ENCODE peak calls at places on chromosomes 13 and 19, in nine cellular contexts. D is suprapubic skin, B is GM23338, Z is cardiac fibroblast, A is OCI-LY7, C is adrenal gland, I is HFF-Myc, S is mesothelial cell of epicardium, F is foreskin keratinocyte. W is an unnamed sample.

GRCh38 chr13:89749888-89750287 is 1597.6 kb upstream of the MIR17HG start:
- DNase-seq in F (peak), B (no peak), I (no peak), D (no peak), A (no peak), S (no peak), Z (no peak), C (no peak), W (no peak)

GRCh38 chr13:36858285-36858684 is 39.3 kb downstream of the RFXAP start:
- DNase-seq in Z (peak), B (peak), A (peak), D (no peak), F (no peak), S (no peak), I (peak), C (no peak), W (no peak)

GRCh38 chr19:1214862-1215731 is 9.5 kb downstream of the STK11 start:
- DNase-seq in C (peak), F (no peak), B (no peak), S (no peak), A (no peak), D (no peak), Z (no peak), I (no peak), W (no peak)

GRCh38 chr13:68170961-68171360 is 940.8 kb upstream of the PCDH9 start:
- DNase-seq in S (no peak), D (no peak), C (no peak), F (no peak), B (no peak), Z (no peak), A (no peak), I (no peak), W (no peak)

GRCh38 chr19:19217110-19217509 is 5.4 kb downstream of the NCAN start:
- DNase-seq in B (peak), A (peak), Z (peak), S (no peak), D (no peak), F (no peak), C (no peak), I (no peak), W (no peak)

GRCh38 chr13:28659611-28659970 is 661 bp downstream of the POMP start:
- DNase-seq in A (no peak), I (no peak), D (no peak), F (peak), C (no peak), S (no peak), B (no peak), Z (peak), W (no peak)

GRCh38 chr13:33612641-33613638 is 205.0 kb upstream of the RFC3 start:
- DNase-seq in S (no peak), D (no peak), Z (no peak), A (no peak), B (no peak), I (no peak), F (no peak), C (no peak), W (no peak)

GRCh38 chr19:18908917-18909619 is 10.1 kb downstream of the COPE start:
- DNase-seq in D (no peak), F (no peak), C (peak), I (no peak), S (no peak), Z (no peak), A (no peak), B (no peak), W (no peak)

GRCh38 chr19:9847087-9847671 is 12.1 kb downstream of the PIN1 start:
- DNase-seq in A (no peak), C (peak), F (peak), Z (peak), D (no peak), I (peak), B (peak), S (no peak), W (peak)

GRCh38 chr13:105774739-105775460 is 760.6 kb downstream of the EFNB2 start:
- DNase-seq in D (no peak), I (no peak), F (peak), B (peak), Z (no peak), A (no peak), S (no peak), C (no peak), W (peak)

GRCh38 chr19:27694361-27695055 is 1518.4 kb downstream of the UQCRFS1 start:
- DNase-seq in F (no peak), C (no peak), D (no peak), A (no peak), Z (no peak), I (no peak), B (no peak), S (no peak), W (no peak)

GRCh38 chr19:53537126-53537522 is 821 bp upstream of the ZNF331 start:
- DNase-seq in S (no peak), Z (no peak), D (no peak), A (no peak), I (no peak), F (no peak), B (no peak), C (no peak), W (no peak)

GRCh38 chr19:53538378-53539109 is 599 bp downstream of the ZNF331 start:
- DNase-seq in C (no peak), Z (no peak), D (no peak), F (no peak), A (peak), S (no peak), B (peak), I (no peak), W (no peak)

GRCh38 chr19:53540091-53540490 is 2.1 kb downstream of the ZNF331 start:
- DNase-seq in C (no peak), B (no peak), D (no peak), I (no peak), Z (no peak), S (no peak), A (no peak), F (no peak), W (no peak)

GRCh38 chr19:53536223-53536543 is 1.8 kb upstream of the ZNF331 start:
- DNase-seq in Z (no peak), A (no peak), S (no peak), C (no peak), I (no peak), B (no peak), D (no peak), F (no peak), W (no peak)

GRCh38 chr19:53537523-53538377 is at the start of gene ZNF331:
- DNase-seq in B (peak), F (peak), S (peak), D (peak), C (peak), A (peak), Z (peak), I (peak), W (no peak)
- TF ChIP-seq CTCF in B (no peak), F (peak), S (no peak), D (peak), C (peak), A (peak), Z (peak), I (peak), W (peak)

DNA sequence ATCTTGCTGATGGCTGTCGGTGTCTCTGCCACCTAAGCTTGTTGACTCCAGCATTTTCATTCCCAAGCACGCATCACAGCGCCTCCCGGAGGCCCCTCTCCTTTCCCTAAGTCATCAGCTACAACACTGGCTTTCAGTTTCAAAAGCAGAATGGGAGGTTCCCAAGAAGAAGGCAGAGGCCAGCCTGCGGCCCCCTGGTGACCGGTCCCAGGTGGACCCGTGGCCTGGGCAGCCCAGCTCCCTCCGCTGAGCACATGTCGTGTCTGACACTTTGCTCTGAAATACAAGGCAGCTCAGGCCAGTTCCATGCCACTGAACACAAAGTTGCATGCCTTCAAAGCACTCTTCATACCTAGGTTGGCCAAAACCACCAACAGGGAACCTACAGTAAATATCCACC is 8.5 kb downstream of the MLLT1 start:
- DNase-seq in I (no peak), Z (peak), S (no peak), B (peak), D (no peak), F (no peak), C (no peak), A (no peak), W (no peak)
- TF ChIP-seq CTCF in I (peak), Z (peak), S (no peak), B (peak), D (no peak), F (peak), C (no peak), A (peak), W (peak)

GRCh38 chr13:113490496-113491417 is at the start of gene DCUN1D2:
- DNase-seq in A (peak), I (peak), D (peak), B (peak), C (peak), F (peak), Z (peak), S (peak), W (peak)

GRCh38 chr13:113491418-113491883 is 940 bp upstream of the DCUN1D2 start:
- DNase-seq in I (no peak), A (no peak), Z (peak), C (peak), D (no peak), S (peak), F (no peak), B (peak), W (no peak)

GRCh38 chr13:113488283-113488682 is 2.2 kb downstream of the DCUN1D2 start:
- DNase-seq in D (no peak), A (no peak), F (no peak), S (no peak), I (no peak), C (no peak), Z (no peak), B (no peak), W (no peak)

GRCh38 chr13:113489549-113490495 is 689 bp downstream of the DCUN1D2 start:
- DNase-seq in I (no peak), C (peak), F (no peak), A (peak), S (peak), Z (peak), D (no peak), B (peak), W (no peak)

DNA sequence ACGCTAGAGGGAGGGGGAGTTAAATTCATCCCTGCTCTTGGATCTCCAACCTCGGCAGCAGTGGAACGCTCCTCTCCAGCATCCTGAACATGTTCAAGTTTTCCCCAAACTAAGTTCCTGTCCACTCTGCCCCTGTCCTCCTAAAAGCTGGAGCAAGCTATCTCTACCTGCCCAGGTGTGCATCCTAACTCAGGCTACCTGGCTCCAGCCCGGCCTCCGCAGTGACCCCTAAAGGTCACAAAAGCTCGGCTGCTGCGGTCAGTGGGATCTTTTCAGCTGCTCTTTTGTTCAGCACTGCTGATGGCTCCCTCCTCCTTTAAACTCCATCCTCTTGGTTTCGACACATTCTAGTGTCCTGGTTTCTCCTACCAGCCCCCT is 1.4 kb downstream of the DCUN1D2 start:
- DNase-seq in S (no peak), I (no peak), Z (no peak), D (no peak), C (no peak), B (peak), F (no peak), A (no peak), W (no peak)
- TF ChIP-seq CTCF in S (no peak), I (no peak), Z (no peak), D (no peak), C (no peak), B (peak), F (no peak), A (peak), W (no peak)

DNA sequence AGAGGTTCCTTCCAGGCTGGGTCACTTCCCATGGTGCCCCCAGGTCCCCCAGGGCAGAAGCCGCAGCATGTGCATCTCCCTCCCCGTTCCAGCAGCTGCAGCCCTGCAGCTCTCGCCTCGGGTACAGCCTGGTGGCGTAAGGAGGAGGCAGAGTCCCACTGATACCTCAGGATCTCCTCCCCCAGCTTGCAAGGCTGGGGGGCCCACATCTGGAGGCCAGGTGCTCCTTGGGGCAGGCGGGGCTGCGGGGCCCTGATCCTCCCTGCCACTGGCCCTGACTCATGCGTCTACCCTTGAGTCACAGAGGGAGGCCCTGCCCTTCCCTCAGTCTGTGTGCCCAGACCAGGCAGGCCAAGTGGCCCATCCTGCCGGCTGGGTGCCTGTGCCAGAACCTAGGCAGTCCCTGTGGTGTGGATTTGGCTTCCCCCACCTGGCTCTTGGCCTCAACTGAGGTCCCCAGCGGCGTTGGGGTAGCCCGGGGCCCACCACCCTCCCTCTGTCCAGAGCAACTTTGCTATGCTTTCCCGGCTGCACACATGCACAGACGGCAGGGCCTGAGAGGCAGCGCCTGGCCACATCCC is 12.8 kb downstream of the YIPF2 start:
- DNase-seq in A (no peak), I (peak), B (no peak), F (peak), Z (peak), C (peak), S (no peak), D (peak), W (peak)
- TF ChIP-seq CTCF in A (no peak), I (peak), B (no peak), F (no peak), Z (peak), C (no peak), S (no peak), D (no peak), W (no peak)

W was measured in kidney epithelial cell.